ENCODE peak calls at places on chromosomes 13 and 19, in eight cellular contexts. One of them, this sample, is unnamed.
A peak's percentile ranks its signal among the peaks of the same experiment; 100 is the strongest.

GRCh38 chr13:77619655-77620054 is 77.8 kb upstream of the SLAIN1 start:
- DNase-seq in ascending aorta: no peak
- DNase-seq in dorsolateral prefrontal cortex: no peak
- DNase-seq in esophagus squamous epithelium: no peak
- DNase-seq in epithelial cell of esophagus: no peak
- DNase-seq in psoas muscle: no peak
- DNase-seq in mucosa of descending colon: no peak
- DNase-seq in choroid plexus epithelial cell: no peak
- DNase-seq in this sample: no peak

GRCh38 chr13:40597735-40598365 is 68.6 kb downstream of the FOXO1 start:
- DNase-seq in ascending aorta: no peak
- DNase-seq in esophagus squamous epithelium: no peak
- DNase-seq in psoas muscle: no peak
- DNase-seq in epithelial cell of esophagus: peak; percentile 67
- DNase-seq in mucosa of descending colon: no peak
- DNase-seq in choroid plexus epithelial cell: no peak
- DNase-seq in dorsolateral prefrontal cortex: no peak
- DNase-seq in this sample: no peak

GRCh38 chr13:32642858-32643257 is 56.6 kb downstream of the PDS5B start:
- DNase-seq in esophagus squamous epithelium: no peak
- DNase-seq in epithelial cell of esophagus: no peak
- DNase-seq in mucosa of descending colon: no peak
- DNase-seq in ascending aorta: no peak
- DNase-seq in dorsolateral prefrontal cortex: no peak
- DNase-seq in psoas muscle: no peak
- DNase-seq in choroid plexus epithelial cell: no peak
- DNase-seq in this sample: no peak

GRCh38 chr19:1882089-1882785 is 3.1 kb downstream of the ABHD17A start:
- DNase-seq in ascending aorta: no peak
- DNase-seq in mucosa of descending colon: peak; percentile 66
- DNase-seq in psoas muscle: no peak
- DNase-seq in epithelial cell of esophagus: no peak
- DNase-seq in esophagus squamous epithelium: no peak
- DNase-seq in choroid plexus epithelial cell: no peak
- DNase-seq in dorsolateral prefrontal cortex: no peak
- DNase-seq in this sample: no peak

GRCh38 chr19:12825259-12826131 is 8.9 kb downstream of the RTBDN start:
- DNase-seq in epithelial cell of esophagus: no peak
- DNase-seq in dorsolateral prefrontal cortex: no peak
- DNase-seq in ascending aorta: no peak
- DNase-seq in esophagus squamous epithelium: no peak
- DNase-seq in psoas muscle: no peak
- DNase-seq in choroid plexus epithelial cell: no peak
- DNase-seq in mucosa of descending colon: no peak
- DNase-seq in this sample: no peak

GRCh38 chr19:10929402-10929794 is 787 bp downstream of the TIMM29 start:
- DNase-seq in mucosa of descending colon: no peak
- DNase-seq in choroid plexus epithelial cell: no peak
- DNase-seq in epithelial cell of esophagus: peak; percentile 46
- DNase-seq in psoas muscle: no peak
- DNase-seq in ascending aorta: no peak
- DNase-seq in esophagus squamous epithelium: no peak
- DNase-seq in dorsolateral prefrontal cortex: no peak
- DNase-seq in this sample: no peak

GRCh38 chr13:108213946-108214345 is 1.4 kb downstream of the LIG4 start:
- DNase-seq in mucosa of descending colon: no peak
- DNase-seq in epithelial cell of esophagus: peak; percentile 86
- DNase-seq in psoas muscle: no peak
- DNase-seq in ascending aorta: no peak
- DNase-seq in choroid plexus epithelial cell: no peak
- DNase-seq in esophagus squamous epithelium: no peak
- DNase-seq in dorsolateral prefrontal cortex: no peak
- DNase-seq in this sample: no peak

GRCh38 chr19:16262618-16263017 is 62.0 kb upstream of the KLF2 start:
- DNase-seq in choroid plexus epithelial cell: no peak
- DNase-seq in esophagus squamous epithelium: no peak
- DNase-seq in mucosa of descending colon: peak; percentile 60
- DNase-seq in epithelial cell of esophagus: no peak
- DNase-seq in dorsolateral prefrontal cortex: no peak
- DNase-seq in ascending aorta: no peak
- DNase-seq in psoas muscle: no peak
- DNase-seq in this sample: peak; percentile 29

GRCh38 chr13:29977721-29978120 is 127.3 kb upstream of the UBL3 start:
- DNase-seq in epithelial cell of esophagus: no peak
- DNase-seq in esophagus squamous epithelium: no peak
- DNase-seq in mucosa of descending colon: no peak
- DNase-seq in ascending aorta: no peak
- DNase-seq in dorsolateral prefrontal cortex: no peak
- DNase-seq in choroid plexus epithelial cell: no peak
- DNase-seq in psoas muscle: no peak
- DNase-seq in this sample: no peak

GRCh38 chr19:41981724-41982123 is 12.3 kb downstream of the ATP1A3 start:
- DNase-seq in ascending aorta: no peak
- DNase-seq in mucosa of descending colon: no peak
- DNase-seq in epithelial cell of esophagus: no peak
- DNase-seq in esophagus squamous epithelium: no peak
- DNase-seq in psoas muscle: no peak
- DNase-seq in dorsolateral prefrontal cortex: no peak
- DNase-seq in choroid plexus epithelial cell: no peak
- DNase-seq in this sample: no peak

GRCh38 chr13:101454767-101455166 is 2.3 kb downstream of the ITGBL1 start:
- DNase-seq in choroid plexus epithelial cell: peak; percentile 40
- DNase-seq in esophagus squamous epithelium: no peak
- DNase-seq in ascending aorta: no peak
- DNase-seq in dorsolateral prefrontal cortex: no peak
- DNase-seq in epithelial cell of esophagus: peak; percentile 53
- DNase-seq in mucosa of descending colon: no peak
- DNase-seq in psoas muscle: no peak
- DNase-seq in this sample: peak; percentile 39

GRCh38 chr13:23610966-23611486 is 40.8 kb downstream of the TNFRSF19 start:
- DNase-seq in psoas muscle: no peak
- DNase-seq in esophagus squamous epithelium: no peak
- DNase-seq in ascending aorta: no peak
- DNase-seq in choroid plexus epithelial cell: peak; percentile 81
- DNase-seq in mucosa of descending colon: peak; percentile 17
- DNase-seq in dorsolateral prefrontal cortex: no peak
- DNase-seq in epithelial cell of esophagus: no peak
- DNase-seq in this sample: peak; percentile 72
- H3K4me3 ChIP-seq in psoas muscle: no peak overlapping the region
- H3K4me3 ChIP-seq in esophagus squamous epithelium: no peak overlapping the region
- H3K4me3 ChIP-seq in ascending aorta: no peak overlapping the region
- H3K4me3 ChIP-seq in choroid plexus epithelial cell: no peak overlapping the region
- H3K4me3 ChIP-seq in mucosa of descending colon: no peak overlapping the region
- H3K4me3 ChIP-seq in dorsolateral prefrontal cortex: no peak overlapping the region
- H3K4me3 ChIP-seq in epithelial cell of esophagus: no peak overlapping the region
- H3K4me3 ChIP-seq in this sample: no peak overlapping the region

GRCh38 chr13:49220035-49220855 is at the start of gene MLNR:
- DNase-seq in psoas muscle: peak; percentile 58
- DNase-seq in mucosa of descending colon: no peak
- DNase-seq in ascending aorta: no peak
- DNase-seq in epithelial cell of esophagus: peak; percentile 38
- DNase-seq in choroid plexus epithelial cell: no peak
- DNase-seq in dorsolateral prefrontal cortex: no peak
- DNase-seq in esophagus squamous epithelium: no peak
- DNase-seq in this sample: no peak

GRCh38 chr13:49218493-49219051 is 1.6 kb upstream of the MLNR start:
- DNase-seq in psoas muscle: no peak
- DNase-seq in dorsolateral prefrontal cortex: no peak
- DNase-seq in choroid plexus epithelial cell: peak; percentile 29
- DNase-seq in mucosa of descending colon: no peak
- DNase-seq in epithelial cell of esophagus: peak; percentile 11
- DNase-seq in ascending aorta: no peak
- DNase-seq in esophagus squamous epithelium: no peak
- DNase-seq in this sample: no peak

GRCh38 chr13:49216334-49216733 is 3.8 kb upstream of the MLNR start:
- DNase-seq in epithelial cell of esophagus: no peak
- DNase-seq in ascending aorta: no peak
- DNase-seq in dorsolateral prefrontal cortex: no peak
- DNase-seq in mucosa of descending colon: no peak
- DNase-seq in esophagus squamous epithelium: no peak
- DNase-seq in choroid plexus epithelial cell: no peak
- DNase-seq in psoas muscle: no peak
- DNase-seq in this sample: no peak

GRCh38 chr13:49219647-49220034 is 497 bp upstream of the MLNR start:
- DNase-seq in choroid plexus epithelial cell: peak; percentile 15
- DNase-seq in epithelial cell of esophagus: no peak
- DNase-seq in esophagus squamous epithelium: no peak
- DNase-seq in psoas muscle: no peak
- DNase-seq in dorsolateral prefrontal cortex: no peak
- DNase-seq in mucosa of descending colon: peak; percentile 23
- DNase-seq in ascending aorta: no peak
- DNase-seq in this sample: no peak

GRCh38 chr13:49217962-49218492 is 2.1 kb upstream of the MLNR start:
- DNase-seq in epithelial cell of esophagus: no peak
- DNase-seq in mucosa of descending colon: no peak
- DNase-seq in esophagus squamous epithelium: no peak
- DNase-seq in choroid plexus epithelial cell: no peak
- DNase-seq in psoas muscle: no peak
- DNase-seq in dorsolateral prefrontal cortex: no peak
- DNase-seq in ascending aorta: no peak
- DNase-seq in this sample: no peak
- TF ChIP-seq CTCF in epithelial cell of esophagus: no peak
- TF ChIP-seq CTCF in mucosa of descending colon: no peak
- TF ChIP-seq CTCF in esophagus squamous epithelium: no peak
- TF ChIP-seq CTCF in choroid plexus epithelial cell: no peak
- TF ChIP-seq CTCF in psoas muscle: no peak
- TF ChIP-seq CTCF in dorsolateral prefrontal cortex: no peak
- TF ChIP-seq CTCF in ascending aorta: no peak
- TF ChIP-seq CTCF in this sample: no peak

GRCh38 chr19:57641715-57642234 is 8.8 kb downstream of the ZNF211 start:
- DNase-seq in choroid plexus epithelial cell: no peak
- DNase-seq in epithelial cell of esophagus: no peak
- DNase-seq in mucosa of descending colon: no peak
- DNase-seq in dorsolateral prefrontal cortex: no peak
- DNase-seq in psoas muscle: no peak
- DNase-seq in esophagus squamous epithelium: no peak
- DNase-seq in ascending aorta: no peak
- DNase-seq in this sample: no peak
- H3K4me3 ChIP-seq in choroid plexus epithelial cell: no peak overlapping the region
- H3K4me3 ChIP-seq in epithelial cell of esophagus: no peak overlapping the region
- H3K4me3 ChIP-seq in mucosa of descending colon: no peak overlapping the region
- H3K4me3 ChIP-seq in dorsolateral prefrontal cortex: no peak overlapping the region
- H3K4me3 ChIP-seq in psoas muscle: no peak overlapping the region
- H3K4me3 ChIP-seq in esophagus squamous epithelium: no peak overlapping the region
- H3K4me3 ChIP-seq in ascending aorta: no peak overlapping the region
- H3K4me3 ChIP-seq in this sample: no peak overlapping the region

GRCh38 chr13:75761373-75761772 is 125.2 kb downstream of the LMO7 start:
- DNase-seq in epithelial cell of esophagus: no peak
- DNase-seq in esophagus squamous epithelium: no peak
- DNase-seq in dorsolateral prefrontal cortex: no peak
- DNase-seq in ascending aorta: no peak
- DNase-seq in psoas muscle: no peak
- DNase-seq in mucosa of descending colon: no peak
- DNase-seq in choroid plexus epithelial cell: peak; percentile 49
- DNase-seq in this sample: peak; percentile 31

GRCh38 chr13:75762967-75763366 is 126.8 kb downstream of the LMO7 start:
- DNase-seq in epithelial cell of esophagus: no peak
- DNase-seq in choroid plexus epithelial cell: no peak
- DNase-seq in ascending aorta: no peak
- DNase-seq in psoas muscle: no peak
- DNase-seq in dorsolateral prefrontal cortex: no peak
- DNase-seq in esophagus squamous epithelium: no peak
- DNase-seq in mucosa of descending colon: no peak
- DNase-seq in this sample: no peak

GRCh38 chr13:75762066-75762937 is 126.2 kb downstream of the LMO7 start:
- DNase-seq in choroid plexus epithelial cell: peak; percentile 58
- DNase-seq in psoas muscle: no peak
- DNase-seq in dorsolateral prefrontal cortex: no peak
- DNase-seq in epithelial cell of esophagus: peak; percentile 90
- DNase-seq in esophagus squamous epithelium: no peak
- DNase-seq in ascending aorta: no peak
- DNase-seq in mucosa of descending colon: peak; percentile 49
- DNase-seq in this sample: no peak

GRCh38 chr13:75759531-75759930 is 123.4 kb downstream of the LMO7 start:
- DNase-seq in dorsolateral prefrontal cortex: no peak
- DNase-seq in mucosa of descending colon: no peak
- DNase-seq in esophagus squamous epithelium: no peak
- DNase-seq in psoas muscle: no peak
- DNase-seq in epithelial cell of esophagus: no peak
- DNase-seq in choroid plexus epithelial cell: no peak
- DNase-seq in ascending aorta: no peak
- DNase-seq in this sample: no peak

DNA sequence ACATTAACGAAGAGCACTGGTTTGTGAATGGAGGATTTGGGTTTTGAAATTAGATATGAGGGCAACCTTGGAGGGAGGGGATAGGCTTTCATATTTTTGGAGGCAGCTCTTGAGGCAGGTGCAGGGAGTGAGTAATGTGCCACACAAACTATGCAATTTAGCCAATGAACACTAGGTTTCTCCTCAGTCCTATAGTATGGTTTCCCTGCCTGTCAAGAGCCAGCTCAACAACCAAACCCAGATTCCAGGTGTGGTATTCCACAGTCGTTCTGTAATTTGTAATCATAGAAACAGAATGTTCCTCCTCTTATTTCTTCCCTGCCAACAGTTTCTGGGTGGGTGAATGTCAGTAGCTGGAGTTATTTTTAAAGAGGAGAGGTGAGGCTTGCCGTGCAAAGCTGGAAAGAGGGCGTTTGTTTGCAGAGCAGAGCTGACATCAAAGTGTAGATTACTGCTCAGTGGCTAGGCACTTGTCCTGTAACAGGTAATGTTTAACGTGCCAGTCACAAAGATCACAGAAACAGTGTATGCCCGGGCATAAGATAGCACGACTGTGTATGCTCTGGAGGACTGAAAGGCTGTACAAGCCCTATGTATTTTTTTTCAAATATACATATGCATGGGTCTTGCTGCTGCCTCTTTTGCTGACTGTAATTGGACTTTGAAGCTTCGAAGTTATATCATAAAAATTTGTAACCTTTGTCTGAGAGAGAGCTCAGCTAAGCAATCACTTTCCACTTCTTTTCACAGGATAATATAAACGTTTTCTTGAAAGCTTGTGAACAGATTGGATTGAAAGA is 124.3 kb downstream of the LMO7 start:
- DNase-seq in ascending aorta: no peak
- DNase-seq in epithelial cell of esophagus: peak; percentile 93
- DNase-seq in dorsolateral prefrontal cortex: no peak
- DNase-seq in esophagus squamous epithelium: no peak
- DNase-seq in choroid plexus epithelial cell: peak; percentile 45
- DNase-seq in psoas muscle: peak; percentile 48
- DNase-seq in mucosa of descending colon: peak; percentile 83
- DNase-seq in this sample: no peak
- TF ChIP-seq CTCF in ascending aorta: no peak
- TF ChIP-seq CTCF in epithelial cell of esophagus: peak; percentile 56
- TF ChIP-seq CTCF in dorsolateral prefrontal cortex: no peak
- TF ChIP-seq CTCF in esophagus squamous epithelium: peak; percentile 61
- TF ChIP-seq CTCF in choroid plexus epithelial cell: peak; percentile 26
- TF ChIP-seq CTCF in psoas muscle: peak; percentile 28
- TF ChIP-seq CTCF in mucosa of descending colon: no peak
- TF ChIP-seq CTCF in this sample: no peak

GRCh38 chr13:112692104-112692503 is 2.3 kb downstream of the ATP11A start:
- DNase-seq in mucosa of descending colon: no peak
- DNase-seq in choroid plexus epithelial cell: no peak
- DNase-seq in esophagus squamous epithelium: no peak
- DNase-seq in epithelial cell of esophagus: no peak
- DNase-seq in dorsolateral prefrontal cortex: peak; percentile 33
- DNase-seq in ascending aorta: no peak
- DNase-seq in psoas muscle: no peak
- DNase-seq in this sample: no peak
- H3K4me3 ChIP-seq in mucosa of descending colon: no peak overlapping the region
- H3K4me3 ChIP-seq in choroid plexus epithelial cell: no peak overlapping the region
- H3K4me3 ChIP-seq in esophagus squamous epithelium: no peak overlapping the region
- H3K4me3 ChIP-seq in epithelial cell of esophagus: no peak overlapping the region
- H3K4me3 ChIP-seq in dorsolateral prefrontal cortex: peak overlapping the region; percentile 89
- H3K4me3 ChIP-seq in ascending aorta: peak overlapping the region; percentile 86
- H3K4me3 ChIP-seq in psoas muscle: peak overlapping the region; percentile 96
- H3K4me3 ChIP-seq in this sample: no peak overlapping the region

GRCh38 chr13:82480415-82480814 is 1401.9 kb downstream of the SLITRK1 start:
- DNase-seq in dorsolateral prefrontal cortex: no peak
- DNase-seq in epithelial cell of esophagus: peak; percentile 17
- DNase-seq in choroid plexus epithelial cell: peak; percentile 10
- DNase-seq in mucosa of descending colon: no peak
- DNase-seq in ascending aorta: no peak
- DNase-seq in esophagus squamous epithelium: no peak
- DNase-seq in psoas muscle: no peak
- DNase-seq in this sample: peak; percentile 3
- TF ChIP-seq CTCF in dorsolateral prefrontal cortex: no peak
- TF ChIP-seq CTCF in epithelial cell of esophagus: peak; percentile 47
- TF ChIP-seq CTCF in choroid plexus epithelial cell: peak; percentile 38
- TF ChIP-seq CTCF in mucosa of descending colon: no peak
- TF ChIP-seq CTCF in ascending aorta: no peak
- TF ChIP-seq CTCF in esophagus squamous epithelium: no peak
- TF ChIP-seq CTCF in psoas muscle: no peak
- TF ChIP-seq CTCF in this sample: peak; percentile 41